ENCODE peak calls at places on chromosomes 12 and 14, in five cellular contexts. D, O, I, G and N are unnamed samples.

GRCh38 chr12:132662901-132663755 is 24.0 kb downstream of the POLE start:
- DNase-seq in D (no peak), O (no peak), I (no peak), G (no peak), N (no peak)

GRCh38 chr14:40273417-40273816 is 841.2 kb upstream of the FBXO33 start:
- DNase-seq in D (no peak), O (no peak), I (no peak), G (no peak), N (no peak)

GRCh38 chr12:41940571-41940970 is 204.1 kb downstream of the GXYLT1 start:
- DNase-seq in D (no peak), O (no peak), I (no peak), G (no peak), N (no peak)

GRCh38 chr14:63551338-63551737 is 8.2 kb upstream of the PPP2R5E start:
- DNase-seq in D (no peak), O (peak; percentile 64), I (peak; percentile 4), G (no peak), N (no peak)

GRCh38 chr12:132689227-132689626 is 1.8 kb downstream of the PXMP2 start:
- DNase-seq in D (no peak), O (no peak), I (no peak), G (no peak), N (peak; percentile 67)

GRCh38 chr12:26736563-26737486 is 96.2 kb downstream of the ITPR2 start:
- DNase-seq in D (no peak), O (peak; percentile 58), I (peak; percentile 36), G (no peak), N (no peak)

GRCh38 chr14:40188006-40188405 is 755.8 kb upstream of the FBXO33 start:
- DNase-seq in D (no peak), O (no peak), I (no peak), G (no peak), N (no peak)

GRCh38 chr12:51972849-51973273 is 21.4 kb downstream of the ACVR1B start:
- DNase-seq in D (no peak), O (peak; percentile 79), I (peak; percentile 85), G (peak; percentile 45), N (peak; percentile 88)

GRCh38 chr12:59087691-59088090 is 167.4 kb upstream of the LRIG3 start:
- DNase-seq in D (no peak), O (no peak), I (no peak), G (no peak), N (no peak)

GRCh38 chr12:93054021-93054420 is 124.9 kb upstream of the EEA1 start:
- DNase-seq in D (no peak), O (no peak), I (peak; percentile 71), G (no peak), N (no peak)

GRCh38 chr12:131044136-131044535 is 90.4 kb downstream of the ADGRD1 start:
- DNase-seq in D (no peak), O (no peak), I (no peak), G (no peak), N (no peak)

GRCh38 chr12:96698521-96698920 is 208.5 kb upstream of the NEDD1 start:
- DNase-seq in D (no peak), O (peak; percentile 14), I (no peak), G (no peak), N (no peak)

GRCh38 chr12:117714203-117714602 is 254.6 kb downstream of the KSR2 start:
- DNase-seq in D (no peak), O (no peak), I (no peak), G (no peak), N (no peak)

GRCh38 chr14:21049263-21049662 is 7.1 kb downstream of the RNASE7 start:
- DNase-seq in D (no peak), O (no peak), I (no peak), G (no peak), N (no peak)

GRCh38 chr12:4214912-4215861 is 58.4 kb upstream of the CCND2 start:
- DNase-seq in D (no peak), O (no peak), I (no peak), G (peak; percentile 8), N (peak; percentile 86)

GRCh38 chr14:105150368-105151111 is 18.0 kb downstream of the JAG2 start:
- DNase-seq in D (peak; percentile 54), O (no peak), I (no peak), G (no peak), N (no peak)

GRCh38 chr12:25690996-25691864 is 138.1 kb upstream of the LMNTD1 start:
- DNase-seq in D (no peak), O (no peak), I (peak; percentile 44), G (no peak), N (no peak)

GRCh38 chr12:27534060-27534764 is 10.2 kb downstream of the PPFIBP1 start:
- DNase-seq in D (no peak), O (no peak), I (peak; percentile 62), G (peak; percentile 7), N (no peak)

GRCh38 chr12:6423267-6424007 is 21.3 kb upstream of the CD27 start:
- DNase-seq in D (peak; percentile 74), O (peak; percentile 86), I (peak; percentile 90), G (peak; percentile 46), N (peak; percentile 82)

GRCh38 chr12:59234391-59234790 is 314.1 kb upstream of the LRIG3 start:
- DNase-seq in D (no peak), O (no peak), I (no peak), G (no peak), N (no peak)

GRCh38 chr14:53953828-53954550 is 2.6 kb downstream of the BMP4 start:
- DNase-seq in D (peak; percentile 71), O (peak; percentile 34), I (peak; percentile 61), G (no peak), N (peak; percentile 49)

GRCh38 chr14:72630374-72630773 is 263.5 kb downstream of the DPF3 start:
- DNase-seq in D (no peak), O (no peak), I (no peak), G (no peak), N (no peak)

GRCh38 chr12:128606040-128606439 is 217.7 kb downstream of the SLC15A4 start:
- DNase-seq in D (no peak), O (no peak), I (no peak), G (no peak), N (no peak)

GRCh38 chr14:63362305-63362914 is 43.7 kb upstream of the GPHB5 start:
- DNase-seq in D (no peak), O (no peak), I (no peak), G (no peak), N (no peak)